ENCODE peak calls at places on chromosomes 12 and 14, in nine cellular contexts. U, R, A, E, D, S, P, L and I are unnamed samples.

GRCh38 chr14:59344711-59345455 is 120.3 kb downstream of the GPR135 start:
- DNase-seq in U (no peak), R (no peak), A (no peak), E (no peak), D (no peak), S (no peak), P (no peak), L (no peak), I (no peak)

GRCh38 chr14:68794130-68794855 is 1.4 kb upstream of the ZFP36L1 start:
- DNase-seq in U (peak), R (peak), A (peak), E (peak), D (peak), S (peak), P (peak), L (peak), I (no peak)

GRCh38 chr12:92987846-92988621 is 58.9 kb upstream of the EEA1 start:
- DNase-seq in U (peak), R (no peak), A (no peak), E (no peak), D (peak), S (no peak), P (peak), L (peak), I (no peak)

GRCh38 chr12:20711846-20712245 is 16.7 kb downstream of the SLCO1C1 start:
- DNase-seq in U (no peak), R (no peak), A (no peak), E (no peak), D (no peak), S (no peak), P (no peak), L (no peak), I (no peak)

GRCh38 chr12:67671419-67671818 is 22.9 kb downstream of the DYRK2 start:
- DNase-seq in U (no peak), R (peak), A (peak), E (no peak), D (no peak), S (no peak), P (no peak), L (no peak), I (no peak)

GRCh38 chr12:106128526-106129430 is 10.0 kb downstream of the NUAK1 start:
- DNase-seq in U (no peak), R (no peak), A (no peak), E (no peak), D (no peak), S (no peak), P (no peak), L (no peak), I (no peak)

GRCh38 chr14:24411468-24412454 is 13.0 kb downstream of the NYNRIN start:
- DNase-seq in U (peak), R (peak), A (no peak), E (no peak), D (peak), S (no peak), P (no peak), L (peak), I (no peak)

GRCh38 chr12:65926119-65927004 is 102.1 kb downstream of the HMGA2 start:
- DNase-seq in U (no peak), R (no peak), A (no peak), E (peak), D (peak), S (no peak), P (no peak), L (no peak), I (no peak)

GRCh38 chr12:102568151-102568815 is 87.9 kb upstream of the IGF1 start:
- DNase-seq in U (no peak), R (no peak), A (no peak), E (no peak), D (no peak), S (no peak), P (no peak), L (no peak), I (no peak)

GRCh38 chr14:95855606-95856005 is 21.0 kb upstream of the TUNAR start:
- DNase-seq in U (no peak), R (no peak), A (no peak), E (no peak), D (no peak), S (no peak), P (no peak), L (no peak), I (no peak)

GRCh38 chr12:89770391-89770790 is 61.8 kb upstream of the ATP2B1 start:
- DNase-seq in U (no peak), R (no peak), A (no peak), E (no peak), D (no peak), S (no peak), P (no peak), L (no peak), I (no peak)

GRCh38 chr12:7131502-7131866 is 1.3 kb downstream of the CLSTN3 start:
- DNase-seq in U (no peak), R (no peak), A (no peak), E (no peak), D (no peak), S (no peak), P (no peak), L (no peak), I (peak)

GRCh38 chr14:105864651-105865265 is 338.4 kb downstream of the TMEM121 start:
- DNase-seq in U (no peak), R (no peak), A (no peak), E (peak), D (no peak), S (no peak), P (no peak), L (no peak), I (no peak)